ENCODE peak calls at places on chromosomes 13 and 19, in seven cellular contexts. G is breast epithelium, E is upper lobe of left lung, I is esophagus squamous epithelium, Q is stomach, U is IMR-90, S is K562. V is an unnamed sample.

GRCh38 chr13:80251403-80251802 is 89.5 kb downstream of the SPRY2 start:
- DNase-seq in G (no peak), E (no peak), I (no peak), Q (no peak), U (peak; percentile 60), S (peak; percentile 7), V (peak; percentile 12)

GRCh38 chr13:98575876-98576214 is 1.1 kb downstream of the STK24 start:
- DNase-seq in G (no peak), E (no peak), I (no peak), Q (no peak), U (no peak), S (no peak), V (no peak)

GRCh38 chr13:31063734-31064133 is 98.0 kb downstream of the HSPH1 start:
- DNase-seq in G (no peak), E (no peak), I (no peak), Q (no peak), U (no peak), S (no peak), V (no peak)

GRCh38 chr13:49627831-49628652 is at the start of gene ARL11:
- DNase-seq in G (peak; percentile 33), E (peak; percentile 89), I (peak; percentile 50), Q (peak; percentile 56), U (no peak), S (peak; percentile 75), V (peak; percentile 19)

GRCh38 chr13:112067871-112068305 is 939 bp downstream of the SOX1 start:
- DNase-seq in G (no peak), E (no peak), I (no peak), Q (no peak), U (no peak), S (no peak), V (peak; percentile 9)

GRCh38 chr13:29713841-29714240 is 118.4 kb upstream of the SLC7A1 start:
- DNase-seq in G (no peak), E (no peak), I (no peak), Q (no peak), U (peak; percentile 21), S (peak; percentile 8), V (peak; percentile 52)

GRCh38 chr19:18384775-18385174 is 1.2 kb upstream of the GDF15 start:
- DNase-seq in G (no peak), E (no peak), I (no peak), Q (no peak), U (no peak), S (no peak), V (no peak)

GRCh38 chr19:53991224-53992113 is at the start of gene CACNG6:
- DNase-seq in G (no peak), E (no peak), I (no peak), Q (peak; percentile 39), U (no peak), S (no peak), V (no peak)

GRCh38 chr19:17950310-17951150 is 16.4 kb upstream of the KCNN1 start:
- DNase-seq in G (no peak), E (no peak), I (no peak), Q (no peak), U (no peak), S (peak; percentile 55), V (peak; percentile 56)

GRCh38 chr19:58579473-58580142 is 6.5 kb upstream of the MZF1 start:
- DNase-seq in G (no peak), E (no peak), I (no peak), Q (no peak), U (no peak), S (no peak), V (no peak)

GRCh38 chr13:90272356-90272755 is 1075.1 kb upstream of the MIR17HG start:
- DNase-seq in G (no peak), E (no peak), I (no peak), Q (no peak), U (no peak), S (no peak), V (no peak)

GRCh38 chr13:22061371-22061805 is 390.5 kb downstream of the FGF9 start:
- DNase-seq in G (no peak), E (no peak), I (no peak), Q (no peak), U (no peak), S (no peak), V (no peak)

GRCh38 chr19:5893907-5894703 is 9.5 kb downstream of the NDUFA11 start:
- DNase-seq in G (peak; percentile 70), E (no peak), I (no peak), Q (no peak), U (no peak), S (peak; percentile 76), V (peak; percentile 96)

GRCh38 chr19:53581871-53582279 is 43.9 kb downstream of the ZNF331 start:
- DNase-seq in G (no peak), E (no peak), I (no peak), Q (no peak), U (no peak), S (no peak), V (no peak)

GRCh38 chr13:91710733-91711132 is 312.3 kb downstream of the GPC5 start:
- DNase-seq in G (no peak), E (no peak), I (no peak), Q (no peak), U (no peak), S (no peak), V (no peak)

GRCh38 chr13:50485979-50486935 is 357.2 kb downstream of the DLEU7 start:
- DNase-seq in G (no peak), E (no peak), I (no peak), Q (no peak), U (peak; percentile 22), S (peak; percentile 42), V (no peak)

GRCh38 chr13:110509971-110510786 is 51.3 kb downstream of the RAB20 start:
- DNase-seq in G (no peak), E (no peak), I (no peak), Q (no peak), U (peak; percentile 30), S (peak; percentile 74), V (peak; percentile 5)
- TF ChIP-seq POLR2A in G (no peak), E (no peak), I (no peak), Q (no peak), U (no peak), S (no peak), V (no peak)

DNA sequence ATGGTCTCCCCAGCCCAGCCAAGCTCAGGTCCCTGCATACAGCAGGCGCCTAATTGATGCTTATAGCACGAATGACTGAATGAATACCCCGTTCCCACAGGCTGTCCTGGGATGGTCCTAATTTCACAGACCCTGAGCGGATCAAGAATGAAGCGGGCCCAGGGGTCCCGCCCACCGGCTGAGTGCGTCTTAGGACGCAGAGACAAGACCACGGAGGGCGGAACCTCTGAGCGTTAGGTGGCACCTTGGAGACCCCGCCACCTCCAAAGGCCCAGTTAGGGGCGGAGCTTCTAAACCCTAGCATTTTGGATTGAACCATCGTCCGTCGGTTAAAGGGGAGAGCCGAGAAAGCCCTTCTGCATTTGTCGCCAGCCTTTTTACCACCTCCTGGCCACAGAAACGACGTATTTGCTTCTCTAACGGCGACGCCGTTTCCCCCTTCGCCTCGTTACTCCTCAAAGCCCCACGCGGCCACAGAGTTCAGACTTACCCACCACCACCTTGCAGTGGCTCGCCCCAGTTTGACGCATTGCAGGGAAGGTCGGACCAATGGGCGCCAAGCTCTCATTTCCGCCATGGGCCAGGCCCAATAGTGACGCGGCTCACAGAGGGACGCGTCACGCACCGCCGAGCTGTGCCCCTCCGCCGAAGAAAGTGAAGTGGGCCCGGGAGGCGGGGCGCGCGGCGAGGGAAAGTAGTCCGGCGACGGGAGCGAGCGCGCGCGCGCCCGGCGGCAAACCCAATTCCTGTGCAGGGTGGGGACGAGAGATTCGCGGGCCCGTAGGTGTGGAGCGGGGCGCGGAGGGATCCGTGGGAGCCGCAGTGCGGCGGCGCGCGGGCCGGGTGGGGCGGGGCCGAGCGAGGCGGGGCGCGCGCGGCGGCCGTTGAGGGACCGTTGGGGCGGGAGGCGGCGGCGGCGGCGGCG is 475 bp upstream of the CALM3 start:
- DNase-seq in G (peak; percentile 97), E (peak; percentile 93), I (peak; percentile 89), Q (peak; percentile 98), U (peak; percentile 97), S (peak; percentile 99), V (peak; percentile 99)
- TF ChIP-seq POLR2A in G (peak; percentile 42), E (peak; percentile 64), I (no peak), Q (peak; percentile 25), U (peak; percentile 52), S (peak; percentile 77), V (peak; percentile 52)

GRCh38 chr13:114285166-114285808 is 3.9 kb downstream of the UPF3A start:
- DNase-seq in G (no peak), E (no peak), I (no peak), Q (no peak), U (peak; percentile 17), S (no peak), V (no peak)

GRCh38 chr13:114284680-114285079 is 3.3 kb downstream of the UPF3A start:
- DNase-seq in G (no peak), E (no peak), I (no peak), Q (no peak), U (no peak), S (no peak), V (no peak)

GRCh38 chr13:114286808-114287207 is 5.4 kb downstream of the UPF3A start:
- DNase-seq in G (no peak), E (no peak), I (no peak), Q (no peak), U (peak; percentile 85), S (no peak), V (no peak)

GRCh38 chr13:114283581-114283980 is 2.2 kb downstream of the UPF3A start:
- DNase-seq in G (no peak), E (no peak), I (no peak), Q (no peak), U (peak; percentile 23), S (peak; percentile 68), V (peak; percentile 37)

GRCh38 chr13:114288157-114288591 is 6.8 kb downstream of the UPF3A start:
- DNase-seq in G (no peak), E (no peak), I (no peak), Q (no peak), U (no peak), S (no peak), V (no peak)
- TF ChIP-seq POLR2A in G (no peak), E (no peak), I (no peak), Q (no peak), U (no peak), S (peak; percentile 58), V (no peak)

GRCh38 chr13:113208424-113209335 is at the start of gene PCID2:
- DNase-seq in G (peak; percentile 84), E (peak; percentile 90), I (peak; percentile 61), Q (peak; percentile 93), U (peak; percentile 84), S (peak; percentile 90), V (peak; percentile 95)
- TF ChIP-seq POLR2A in G (peak; percentile 59), E (peak; percentile 87), I (no peak), Q (peak; percentile 81), U (no peak), S (peak; percentile 88), V (peak; percentile 91)

DNA sequence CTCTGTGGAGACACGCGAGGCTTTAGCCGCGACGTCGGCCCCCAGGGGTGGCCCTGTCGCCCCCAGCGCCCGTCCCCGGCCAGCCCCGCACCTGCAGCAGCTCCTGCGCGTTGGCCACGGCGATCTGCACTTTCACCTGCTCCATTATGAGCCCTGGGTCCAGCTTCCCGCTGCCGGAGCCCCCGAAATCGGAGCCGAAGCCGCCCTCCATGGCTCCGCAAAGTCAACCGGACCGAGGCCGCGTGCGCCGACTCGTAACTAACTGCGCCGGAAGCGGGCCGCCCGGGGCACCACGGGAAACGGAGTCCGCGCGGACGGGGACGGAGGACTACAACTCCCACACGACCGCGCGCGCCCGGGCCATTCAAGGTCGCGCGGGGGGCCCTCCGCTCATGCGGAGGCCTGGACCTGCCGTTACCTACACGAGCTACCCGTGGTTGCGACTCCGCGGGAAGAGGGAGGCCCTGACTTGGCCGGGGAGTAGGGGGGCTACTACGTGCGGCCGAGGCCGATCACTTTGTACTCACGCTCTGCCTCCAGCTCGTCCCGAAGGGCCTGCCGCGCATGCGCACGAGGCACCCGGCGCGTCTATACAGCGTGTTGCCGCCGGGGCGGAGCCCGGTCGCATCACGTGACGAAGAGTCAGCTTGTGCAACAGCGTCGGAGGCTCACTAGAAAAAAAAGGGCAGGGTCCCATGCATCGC is at the start of gene TIMM13:
- DNase-seq in G (peak; percentile 97), E (peak; percentile 96), I (peak; percentile 87), Q (peak; percentile 97), U (peak; percentile 95), S (peak; percentile 98), V (peak; percentile 99)
- TF ChIP-seq POLR2A in G (no peak), E (peak; percentile 10), I (peak; percentile 62), Q (no peak), U (peak; percentile 64), S (peak; percentile 93), V (peak; percentile 80)